ENCODE peak calls at places on chromosomes 11 and 22, in nine cellular contexts. B is D721Med, O is IMR-90, N is A549, M is renal cortical epithelial cell, Y is H1, C is T-cell, P is RWPE1, W is heart left ventricle. J is an unnamed sample.

GRCh38 chr11:61700720-61701119 is 20.5 kb downstream of the DAGLA start:
- DNase-seq in B (no peak), O (no peak), N (no peak), M (no peak), Y (no peak), C (no peak), P (no peak), W (no peak), J (no peak)

GRCh38 chr11:76598426-76598839 is 72.1 kb downstream of the LRRC32 start:
- DNase-seq in B (no peak), O (peak), N (peak), M (peak), Y (no peak), C (no peak), P (no peak), W (no peak), J (no peak)

GRCh38 chr11:102783720-102784119 is 3.3 kb upstream of the MMP10 start:
- DNase-seq in B (no peak), O (no peak), N (no peak), M (no peak), Y (no peak), C (no peak), P (peak), W (no peak), J (no peak)

GRCh38 chr11:61294717-61295595 is at the start of gene VWCE:
- DNase-seq in B (peak), O (peak), N (peak), M (no peak), Y (peak), C (peak), P (peak), W (peak), J (peak)

GRCh38 chr11:95704865-95705264 is 84.7 kb downstream of the FAM76B start:
- DNase-seq in B (no peak), O (no peak), N (no peak), M (no peak), Y (no peak), C (no peak), P (no peak), W (no peak), J (no peak)

GRCh38 chr22:19674129-19674928 is 40.0 kb upstream of the SEPTIN5 start:
- DNase-seq in B (no peak), O (no peak), N (no peak), M (no peak), Y (no peak), C (no peak), P (no peak), W (no peak), J (no peak)

GRCh38 chr11:43556269-43556668 is 124.3 kb upstream of the HSD17B12 start:
- DNase-seq in B (no peak), O (no peak), N (no peak), M (no peak), Y (no peak), C (no peak), P (no peak), W (no peak), J (no peak)

GRCh38 chr11:120622189-120622912 is 110.8 kb downstream of the GRIK4 start:
- DNase-seq in B (no peak), O (no peak), N (peak), M (no peak), Y (no peak), C (no peak), P (no peak), W (no peak), J (no peak)

GRCh38 chr11:117378966-117379865 is 51.6 kb downstream of the CEP164 start:
- DNase-seq in B (no peak), O (no peak), N (no peak), M (no peak), Y (no peak), C (no peak), P (no peak), W (peak), J (no peak)

GRCh38 chr11:65643971-65644370 is 6.1 kb downstream of the SIPA1 start:
- DNase-seq in B (no peak), O (no peak), N (peak), M (peak), Y (no peak), C (no peak), P (peak), W (no peak), J (no peak)

GRCh38 chr22:40637181-40638150 is 947 bp upstream of the MRTFA start:
- DNase-seq in B (no peak), O (no peak), N (no peak), M (no peak), Y (no peak), C (peak), P (no peak), W (peak), J (peak)

GRCh38 chr22:25688627-25689026 is 53.4 kb upstream of the MYO18B start:
- DNase-seq in B (no peak), O (no peak), N (no peak), M (no peak), Y (no peak), C (no peak), P (no peak), W (no peak), J (no peak)

GRCh38 chr11:11211888-11212287 is 141.2 kb downstream of the CSNK2A3 start:
- DNase-seq in B (no peak), O (no peak), N (no peak), M (no peak), Y (no peak), C (no peak), P (peak), W (no peak), J (no peak)

GRCh38 chr11:102201776-102202175 is 91.5 kb downstream of the YAP1 start:
- DNase-seq in B (no peak), O (no peak), N (no peak), M (no peak), Y (no peak), C (no peak), P (no peak), W (no peak), J (no peak)

GRCh38 chr11:1760351-1761109 is 3.2 kb downstream of the CTSD start:
- DNase-seq in B (no peak), O (peak), N (no peak), M (peak), Y (no peak), C (no peak), P (no peak), W (peak), J (no peak)

GRCh38 chr11:86947541-86947940 is 7.7 kb downstream of the FZD4 start:
- DNase-seq in B (no peak), O (peak), N (no peak), M (no peak), Y (no peak), C (no peak), P (no peak), W (no peak), J (no peak)

GRCh38 chr11:118923721-118924587 is 1.8 kb downstream of the BCL9L start:
- DNase-seq in B (no peak), O (no peak), N (no peak), M (no peak), Y (no peak), C (no peak), P (no peak), W (no peak), J (no peak)

GRCh38 chr11:57426754-57427691 is at the start of gene SLC43A3:
- DNase-seq in B (no peak), O (peak), N (no peak), M (peak), Y (peak), C (peak), P (peak), W (peak), J (peak)